ENCODE peak calls at places on chromosomes 11 and 22, in four cellular contexts. N, A, W and L are unnamed samples.

GRCh38 chr11:57379732-57380131 is 1.2 kb downstream of the PRG3 start:
- DNase-seq in N (no peak), W (peak), A (peak), L (no peak)

GRCh38 chr11:130243816-130244215 is 70.9 kb downstream of the ZBTB44 start:
- DNase-seq in W (no peak), N (no peak), A (no peak), L (no peak)

GRCh38 chr11:94781822-94782221 is 13.7 kb downstream of the AMOTL1 start:
- DNase-seq in W (peak), N (no peak), A (peak), L (no peak)

GRCh38 chr11:75262961-75263852 is 22.6 kb downstream of the TPBGL start:
- DNase-seq in N (no peak), W (no peak), A (no peak), L (no peak)

GRCh38 chr22:45452565-45453449 is 39.3 kb downstream of the RIBC2 start:
- DNase-seq in A (peak), N (no peak), W (no peak), L (no peak)

GRCh38 chr22:43905681-43906080 is 13.9 kb upstream of the PNPLA5 start:
- DNase-seq in A (no peak), W (no peak), N (no peak), L (no peak)

GRCh38 chr11:45289369-45289768 is 3.2 kb upstream of the SYT13 start:
- DNase-seq in A (peak), W (peak), N (peak), L (no peak)

GRCh38 chr22:46861968-46862367 is 99.5 kb downstream of the TBC1D22A start:
- DNase-seq in W (no peak), N (no peak), A (no peak), L (no peak)

GRCh38 chr11:132742929-132743328 is 789.4 kb downstream of the OPCML start:
- DNase-seq in N (no peak), A (no peak), W (no peak), L (no peak)

GRCh38 chr11:35223429-35223828 is 84.5 kb downstream of the CD44 start:
- DNase-seq in A (peak), W (peak), N (no peak), L (no peak)

GRCh38 chr11:115425816-115426215 is 78.4 kb downstream of the CADM1 start:
- DNase-seq in N (no peak), A (no peak), W (no peak), L (no peak)

GRCh38 chr22:19472233-19472632 is 6.8 kb downstream of the UFD1 start:
- DNase-seq in A (no peak), N (no peak), W (no peak), L (no peak)

GRCh38 chr11:111120691-111121090 is 124.8 kb upstream of the POU2AF2 start:
- DNase-seq in W (no peak), N (no peak), A (no peak), L (no peak)
- H3K27ac ChIP-seq in W (no peak), N (no peak), A (no peak), L (no peak)

GRCh38 chr22:23862103-23862502 is 4.4 kb downstream of the SLC2A11 start:
- DNase-seq in W (peak), A (no peak), N (peak), L (no peak)

GRCh38 chr22:23856721-23857605 is 712 bp upstream of the SLC2A11 start:
- DNase-seq in A (peak), N (peak), W (peak), L (no peak)

GRCh38 chr22:23859201-23859600 is 1.5 kb downstream of the SLC2A11 start:
- DNase-seq in W (no peak), A (no peak), N (no peak), L (no peak)

GRCh38 chr22:23857606-23858483 is at the start of gene SLC2A11:
- DNase-seq in W (peak), A (peak), N (peak), L (peak)

DNA sequence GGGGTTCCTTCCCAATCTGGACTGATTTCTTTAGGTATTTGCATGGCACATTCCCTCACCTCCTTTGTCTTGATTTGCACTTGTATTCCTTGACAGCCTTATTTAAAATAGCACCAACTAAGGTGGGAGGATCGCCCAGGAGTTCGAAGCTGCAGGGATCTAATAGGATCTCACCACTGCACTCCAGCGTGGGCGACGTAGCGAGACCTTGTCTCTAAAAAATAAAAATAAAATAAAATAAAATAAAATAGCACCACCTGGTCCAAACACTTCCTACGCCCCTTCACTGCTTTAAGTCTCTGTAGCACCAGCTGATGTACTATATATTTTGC is 775 bp downstream of the SLC2A11 start:
- DNase-seq in W (no peak), N (no peak), A (no peak), L (no peak)
- H3K27ac ChIP-seq in W (peak), N (peak), A (no peak), L (peak)

GRCh38 chr11:71447791-71448256 is 369 bp downstream of the DHCR7 start:
- DNase-seq in W (peak), A (no peak), N (peak), L (peak)

GRCh38 chr11:71446942-71447688 is 1.1 kb downstream of the DHCR7 start:
- DNase-seq in W (peak), A (peak), N (no peak), L (no peak)

GRCh38 chr11:71443736-71444410 is 4.3 kb downstream of the DHCR7 start:
- DNase-seq in A (no peak), N (no peak), W (no peak), L (no peak)

GRCh38 chr11:71444811-71445210 is 3.4 kb downstream of the DHCR7 start:
- DNase-seq in W (no peak), N (no peak), A (no peak), L (no peak)

DNA sequence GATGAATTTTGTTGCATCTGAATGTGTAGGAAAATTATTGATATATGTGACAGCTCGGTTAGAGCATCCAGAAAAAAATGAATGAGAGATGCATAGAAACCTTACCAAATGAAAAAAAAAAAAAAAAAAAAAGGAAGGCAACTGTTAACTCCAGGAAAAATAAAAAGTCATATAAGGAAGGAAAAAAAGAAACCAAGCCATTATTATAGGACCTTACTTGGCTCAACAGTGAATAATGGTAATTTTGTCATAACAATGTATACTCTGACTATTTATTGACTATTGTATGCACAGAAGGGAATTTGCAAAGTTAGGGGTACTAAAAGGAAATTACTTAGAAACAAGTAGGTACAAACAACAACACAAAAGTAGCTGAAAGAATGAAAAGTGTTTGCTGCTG is 2.0 kb downstream of the DHCR7 start:
- DNase-seq in N (no peak), A (no peak), W (no peak), L (no peak)
- H3K27ac ChIP-seq in N (no peak), A (no peak), W (no peak), L (no peak)

GRCh38 chr11:99234534-99234933 is 213.8 kb downstream of the CNTN5 start:
- DNase-seq in N (no peak), W (no peak), A (no peak), L (no peak)

GRCh38 chr11:99229544-99229943 is 208.8 kb downstream of the CNTN5 start:
- DNase-seq in A (no peak), W (no peak), N (no peak), L (no peak)
- H3K27ac ChIP-seq in A (no peak), W (no peak), N (no peak), L (no peak)

GRCh38 chr11:112795142-112795815 is 165.9 kb upstream of the NCAM1 start:
- DNase-seq in A (peak), N (peak), W (peak), L (no peak)
- H3K27ac ChIP-seq in A (no peak), N (no peak), W (no peak), L (no peak)